ENCODE peak calls at places on chromosomes 13 and 19, in five cellular contexts. L is cardiac muscle cell, D is H9, N is breast epithelium, K is Caco-2. R is an unnamed sample.

GRCh38 chr19:13052447-13053232 is 50.0 kb downstream of the LYL1 start:
- DNase-seq in L (no peak), D (no peak), N (no peak), K (no peak), R (no peak)

GRCh38 chr13:36355632-36356031 is 9.4 kb upstream of the SPART start:
- DNase-seq in L (no peak), D (no peak), N (no peak), K (no peak), R (no peak)

GRCh38 chr19:14317157-14317556 is 64.1 kb upstream of the ADGRE5 start:
- DNase-seq in L (no peak), D (no peak), N (no peak), K (no peak), R (no peak)

GRCh38 chr19:33405491-33406461 is 32.3 kb downstream of the CEBPG start:
- DNase-seq in L (no peak), D (no peak), N (no peak), K (peak), R (peak)

GRCh38 chr19:12785431-12786011 is 5.8 kb upstream of the JUNB start:
- DNase-seq in L (no peak), D (no peak), N (no peak), K (no peak), R (no peak)

GRCh38 chr19:12995596-12996541 is 594 bp downstream of the NFIX start:
- DNase-seq in L (peak), D (no peak), N (no peak), K (no peak), R (peak)

GRCh38 chr13:41075034-41075433 is 13.7 kb downstream of the WBP4 start:
- DNase-seq in L (peak), D (no peak), N (no peak), K (no peak), R (peak)

GRCh38 chr13:110233181-110233641 is 73.7 kb downstream of the COL4A1 start:
- DNase-seq in L (peak), D (no peak), N (no peak), K (no peak), R (no peak)

GRCh38 chr19:48728882-48729645 is 9.5 kb upstream of the MAMSTR start:
- DNase-seq in L (peak), D (peak), N (no peak), K (no peak), R (no peak)

GRCh38 chr19:8618751-8619150 is 8.2 kb upstream of the ADAMTS10 start:
- DNase-seq in L (no peak), D (no peak), N (no peak), K (no peak), R (no peak)

GRCh38 chr19:347946-348861 is 3.6 kb upstream of the MIER2 start:
- DNase-seq in L (no peak), D (peak), N (no peak), K (peak), R (no peak)

GRCh38 chr13:45456196-45456972 is 8.4 kb upstream of the COG3 start:
- DNase-seq in L (peak), D (no peak), N (no peak), K (no peak), R (no peak)

GRCh38 chr19:49362048-49362925 is at the start of gene TEAD2:
- DNase-seq in L (peak), D (peak), N (peak), K (peak), R (no peak)

GRCh38 chr19:6233827-6234511 is 45.8 kb downstream of the MLLT1 start:
- DNase-seq in L (peak), D (no peak), N (no peak), K (peak), R (no peak)

GRCh38 chr19:58455306-58455705 is 3.9 kb downstream of the ZNF324B start:
- DNase-seq in L (no peak), D (no peak), N (no peak), K (no peak), R (no peak)

GRCh38 chr13:68616600-68617222 is 1386.6 kb upstream of the PCDH9 start:
- DNase-seq in L (no peak), D (no peak), N (no peak), K (no peak), R (no peak)

GRCh38 chr13:28000567-28000966 is 12.1 kb upstream of the URAD start:
- DNase-seq in L (no peak), D (peak), N (no peak), K (no peak), R (no peak)

GRCh38 chr19:45419396-45419795 is 4.3 kb downstream of the ERCC1 start:
- DNase-seq in L (no peak), D (no peak), N (no peak), K (no peak), R (peak)

GRCh38 chr19:18637644-18638630 is 1.1 kb downstream of the KLHL26 start:
- DNase-seq in L (no peak), D (no peak), N (peak), K (no peak), R (no peak)

GRCh38 chr13:85864963-85865530 is 65.8 kb upstream of the SLITRK6 start:
- DNase-seq in L (peak), D (peak), N (no peak), K (no peak), R (no peak)

GRCh38 chr19:16654151-16654550 is 5.8 kb downstream of the SMIM7 start:
- DNase-seq in L (peak), D (peak), N (no peak), K (no peak), R (no peak)

GRCh38 chr19:41754596-41754995 is 734 bp upstream of the CEACAM6 start:
- DNase-seq in L (no peak), D (no peak), N (no peak), K (no peak), R (no peak)
- TF ChIP-seq CTCF in L (no peak), D (no peak), N (no peak), K (no peak), R (no peak)

GRCh38 chr19:2540646-2541454 is 64.9 kb downstream of the GADD45B start:
- DNase-seq in L (peak), D (peak), N (peak), K (peak), R (no peak)
- TF ChIP-seq CTCF in L (peak), D (peak), N (peak), K (peak), R (no peak)

GRCh38 chr19:50398675-50399367 is 14.7 kb downstream of the POLD1 start:
- DNase-seq in L (no peak), D (no peak), N (no peak), K (no peak), R (no peak)

GRCh38 chr19:50402544-50403301 is 16.0 kb upstream of the SPIB start:
- DNase-seq in L (no peak), D (peak), N (no peak), K (no peak), R (no peak)

GRCh38 chr19:50401505-50402450 is 17.0 kb upstream of the SPIB start:
- DNase-seq in L (no peak), D (peak), N (no peak), K (no peak), R (no peak)

GRCh38 chr19:50399368-50399745 is 15.2 kb downstream of the POLD1 start:
- DNase-seq in L (no peak), D (no peak), N (no peak), K (no peak), R (no peak)
- TF ChIP-seq CTCF in L (no peak), D (no peak), N (no peak), K (no peak), R (no peak)

GRCh38 chr19:35931874-35932202 is 4.3 kb upstream of the LRFN3 start:
- DNase-seq in L (no peak), D (no peak), N (no peak), K (no peak), R (no peak)
- TF ChIP-seq CTCF in L (no peak), D (no peak), N (peak), K (no peak), R (no peak)

GRCh38 chr13:96824110-96824509 is 170.2 kb downstream of the OXGR1 start:
- DNase-seq in L (no peak), D (no peak), N (no peak), K (no peak), R (no peak)

GRCh38 chr13:96821971-96822370 is 172.3 kb downstream of the OXGR1 start:
- DNase-seq in L (no peak), D (no peak), N (no peak), K (no peak), R (no peak)

GRCh38 chr13:96821381-96821780 is 172.9 kb downstream of the OXGR1 start:
- DNase-seq in L (peak), D (no peak), N (no peak), K (no peak), R (no peak)

GRCh38 chr13:96819375-96819774 is 174.9 kb downstream of the OXGR1 start:
- DNase-seq in L (no peak), D (no peak), N (no peak), K (no peak), R (no peak)

GRCh38 chr13:96822900-96823299 is 171.4 kb downstream of the OXGR1 start:
- DNase-seq in L (peak), D (peak), N (no peak), K (peak), R (peak)
- TF ChIP-seq CTCF in L (peak), D (peak), N (no peak), K (peak), R (peak)

DNA sequence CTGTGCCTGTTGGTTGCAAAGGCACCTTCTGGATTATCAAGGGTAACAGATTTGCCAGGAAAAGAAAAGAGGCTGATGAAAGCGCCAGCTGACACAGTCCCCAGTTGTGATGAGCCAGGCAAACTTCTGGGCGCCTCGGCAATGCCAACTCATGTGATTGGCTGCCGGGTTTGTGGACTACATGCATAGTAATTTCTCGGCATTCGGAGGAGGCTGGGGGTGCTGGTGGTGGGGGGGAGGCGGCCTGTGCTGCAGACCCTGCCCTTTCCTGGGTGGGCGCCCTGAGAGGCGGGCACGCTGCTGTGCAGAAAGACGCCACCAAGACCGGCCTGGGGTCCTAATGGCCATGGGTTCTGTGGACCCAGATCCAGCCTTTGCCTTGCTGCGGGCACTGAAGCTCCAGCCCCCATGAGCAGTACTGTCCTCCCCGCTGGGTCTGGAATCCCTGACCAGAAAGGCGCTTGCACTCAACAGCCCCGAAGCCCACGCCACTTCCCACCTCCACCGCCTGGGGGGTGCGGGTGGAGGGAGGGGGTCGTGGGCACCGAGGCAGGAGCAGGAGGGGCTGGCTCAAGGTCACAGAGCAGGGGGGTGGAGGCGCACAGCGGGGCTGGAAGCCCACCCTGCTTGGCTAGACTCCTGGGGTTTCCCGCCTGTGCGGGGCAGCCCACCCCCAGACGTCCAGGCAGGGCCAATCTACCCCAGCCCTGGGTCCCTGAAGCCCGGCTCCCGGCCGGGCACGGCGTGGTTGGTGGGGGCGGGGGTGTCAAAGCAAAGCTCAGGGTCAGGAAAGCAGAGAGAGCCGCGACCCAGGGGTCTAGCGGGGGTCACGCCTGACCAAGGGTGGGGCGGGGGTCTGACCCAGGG is 1.0 kb downstream of the DIRAS1 start:
- DNase-seq in L (peak), D (peak), N (no peak), K (no peak), R (no peak)
- TF ChIP-seq CTCF in L (no peak), D (peak), N (no peak), K (no peak), R (no peak)

GRCh38 chr19:54073829-54074228 is 7.3 kb downstream of the TARM1 start:
- DNase-seq in L (no peak), D (no peak), N (no peak), K (no peak), R (no peak)
- TF ChIP-seq CTCF in L (no peak), D (no peak), N (no peak), K (no peak), R (no peak)

GRCh38 chr19:4831351-4832340 is at the start of gene TICAM1:
- DNase-seq in L (peak), D (no peak), N (peak), K (peak), R (peak)
- TF ChIP-seq CTCF in L (no peak), D (no peak), N (no peak), K (peak), R (no peak)